ENCODE peak calls at places on chromosomes 1 and 21, in ten cellular contexts. One of them, this sample, is unnamed.

GRCh38 chr1:16122916-16123315 is 33.0 kb downstream of the EPHA2 start:
- DNase-seq in body of pancreas: no peak
- DNase-seq in esophagus muscularis mucosa: no peak
- DNase-seq in adrenal gland: no peak
- DNase-seq in heart left ventricle: no peak
- DNase-seq in IMR-90: peak; percentile 86
- DNase-seq in HCT116: no peak
- DNase-seq in gastrocnemius medialis: no peak
- DNase-seq in Peyer's patch: no peak
- DNase-seq in A549: no peak
- DNase-seq in this sample: no peak

GRCh38 chr1:112465122-112465521 is 43.6 kb upstream of the WNT2B start:
- DNase-seq in Peyer's patch: no peak
- DNase-seq in HCT116: no peak
- DNase-seq in body of pancreas: no peak
- DNase-seq in heart left ventricle: no peak
- DNase-seq in IMR-90: peak; percentile 64
- DNase-seq in A549: no peak
- DNase-seq in adrenal gland: no peak
- DNase-seq in esophagus muscularis mucosa: no peak
- DNase-seq in gastrocnemius medialis: no peak
- DNase-seq in this sample: no peak

GRCh38 chr1:36589006-36589405 is 106.3 kb upstream of the CSF3R start:
- DNase-seq in gastrocnemius medialis: no peak
- DNase-seq in IMR-90: no peak
- DNase-seq in adrenal gland: no peak
- DNase-seq in A549: no peak
- DNase-seq in esophagus muscularis mucosa: no peak
- DNase-seq in HCT116: no peak
- DNase-seq in heart left ventricle: no peak
- DNase-seq in body of pancreas: no peak
- DNase-seq in Peyer's patch: no peak
- DNase-seq in this sample: no peak

GRCh38 chr1:155175927-155176371 is 2.3 kb downstream of the TRIM46 start:
- DNase-seq in gastrocnemius medialis: no peak
- DNase-seq in A549: no peak
- DNase-seq in esophagus muscularis mucosa: no peak
- DNase-seq in body of pancreas: peak; percentile 25
- DNase-seq in heart left ventricle: peak; percentile 17
- DNase-seq in IMR-90: no peak
- DNase-seq in adrenal gland: peak; percentile 32
- DNase-seq in HCT116: no peak
- DNase-seq in Peyer's patch: peak; percentile 48
- DNase-seq in this sample: no peak

GRCh38 chr21:32143222-32143939 is 135.5 kb downstream of the MIS18A start:
- DNase-seq in A549: no peak
- DNase-seq in body of pancreas: peak; percentile 3
- DNase-seq in IMR-90: peak; percentile 3
- DNase-seq in heart left ventricle: peak; percentile 29
- DNase-seq in adrenal gland: no peak
- DNase-seq in Peyer's patch: no peak
- DNase-seq in esophagus muscularis mucosa: peak; percentile 87
- DNase-seq in gastrocnemius medialis: no peak
- DNase-seq in HCT116: no peak
- DNase-seq in this sample: no peak

GRCh38 chr1:1602941-1603506 is 3.1 kb upstream of the FNDC10 start:
- DNase-seq in Peyer's patch: no peak
- DNase-seq in body of pancreas: no peak
- DNase-seq in esophagus muscularis mucosa: no peak
- DNase-seq in A549: no peak
- DNase-seq in heart left ventricle: no peak
- DNase-seq in IMR-90: no peak
- DNase-seq in gastrocnemius medialis: no peak
- DNase-seq in HCT116: no peak
- DNase-seq in adrenal gland: no peak
- DNase-seq in this sample: no peak

GRCh38 chr1:81703736-81704463 is 96.8 kb upstream of the ADGRL2 start:
- DNase-seq in Peyer's patch: no peak
- DNase-seq in adrenal gland: no peak
- DNase-seq in A549: no peak
- DNase-seq in HCT116: no peak
- DNase-seq in esophagus muscularis mucosa: no peak
- DNase-seq in gastrocnemius medialis: no peak
- DNase-seq in IMR-90: peak; percentile 78
- DNase-seq in heart left ventricle: no peak
- DNase-seq in body of pancreas: no peak
- DNase-seq in this sample: no peak

GRCh38 chr1:13950637-13951036 is 250.6 kb downstream of the PRDM2 start:
- DNase-seq in A549: no peak
- DNase-seq in HCT116: peak; percentile 3
- DNase-seq in body of pancreas: no peak
- DNase-seq in adrenal gland: no peak
- DNase-seq in gastrocnemius medialis: no peak
- DNase-seq in esophagus muscularis mucosa: no peak
- DNase-seq in IMR-90: no peak
- DNase-seq in Peyer's patch: no peak
- DNase-seq in heart left ventricle: no peak
- DNase-seq in this sample: no peak

GRCh38 chr1:55211456-55211855 is 3.7 kb downstream of the USP24 start:
- DNase-seq in IMR-90: peak; percentile 44
- DNase-seq in adrenal gland: no peak
- DNase-seq in heart left ventricle: no peak
- DNase-seq in A549: no peak
- DNase-seq in HCT116: no peak
- DNase-seq in body of pancreas: no peak
- DNase-seq in gastrocnemius medialis: no peak
- DNase-seq in Peyer's patch: no peak
- DNase-seq in esophagus muscularis mucosa: no peak
- DNase-seq in this sample: no peak

GRCh38 chr1:60637651-60638050 is 444.7 kb upstream of the NFIA start:
- DNase-seq in IMR-90: no peak
- DNase-seq in Peyer's patch: no peak
- DNase-seq in A549: no peak
- DNase-seq in gastrocnemius medialis: no peak
- DNase-seq in adrenal gland: no peak
- DNase-seq in esophagus muscularis mucosa: no peak
- DNase-seq in body of pancreas: no peak
- DNase-seq in heart left ventricle: no peak
- DNase-seq in HCT116: no peak
- DNase-seq in this sample: no peak

GRCh38 chr1:16204634-16205332 is 7.7 kb downstream of the ARHGEF19 start:
- DNase-seq in adrenal gland: no peak
- DNase-seq in A549: peak; percentile 18
- DNase-seq in gastrocnemius medialis: no peak
- DNase-seq in body of pancreas: peak; percentile 50
- DNase-seq in Peyer's patch: no peak
- DNase-seq in heart left ventricle: no peak
- DNase-seq in esophagus muscularis mucosa: no peak
- DNase-seq in HCT116: no peak
- DNase-seq in IMR-90: no peak
- DNase-seq in this sample: no peak

GRCh38 chr21:31901342-31901741 is 28.5 kb downstream of the HUNK start:
- DNase-seq in adrenal gland: no peak
- DNase-seq in HCT116: no peak
- DNase-seq in Peyer's patch: no peak
- DNase-seq in esophagus muscularis mucosa: no peak
- DNase-seq in A549: no peak
- DNase-seq in body of pancreas: peak; percentile 92
- DNase-seq in gastrocnemius medialis: no peak
- DNase-seq in IMR-90: no peak
- DNase-seq in heart left ventricle: no peak
- DNase-seq in this sample: no peak

GRCh38 chr1:228175316-228176023 is 9.9 kb downstream of the IBA57 start:
- DNase-seq in esophagus muscularis mucosa: no peak
- DNase-seq in adrenal gland: no peak
- DNase-seq in HCT116: no peak
- DNase-seq in IMR-90: no peak
- DNase-seq in A549: no peak
- DNase-seq in gastrocnemius medialis: no peak
- DNase-seq in heart left ventricle: no peak
- DNase-seq in Peyer's patch: peak; percentile 44
- DNase-seq in body of pancreas: no peak
- DNase-seq in this sample: no peak
- TF ChIP-seq POLR2A in esophagus muscularis mucosa: no peak
- TF ChIP-seq POLR2A in adrenal gland: no peak
- TF ChIP-seq POLR2A in HCT116: no peak
- TF ChIP-seq POLR2A in IMR-90: no peak
- TF ChIP-seq POLR2A in A549: no peak
- TF ChIP-seq POLR2A in gastrocnemius medialis: no peak
- TF ChIP-seq POLR2A in heart left ventricle: no peak
- TF ChIP-seq POLR2A in Peyer's patch: no peak
- TF ChIP-seq POLR2A in body of pancreas: no peak
- TF ChIP-seq POLR2A in this sample: no peak

DNA sequence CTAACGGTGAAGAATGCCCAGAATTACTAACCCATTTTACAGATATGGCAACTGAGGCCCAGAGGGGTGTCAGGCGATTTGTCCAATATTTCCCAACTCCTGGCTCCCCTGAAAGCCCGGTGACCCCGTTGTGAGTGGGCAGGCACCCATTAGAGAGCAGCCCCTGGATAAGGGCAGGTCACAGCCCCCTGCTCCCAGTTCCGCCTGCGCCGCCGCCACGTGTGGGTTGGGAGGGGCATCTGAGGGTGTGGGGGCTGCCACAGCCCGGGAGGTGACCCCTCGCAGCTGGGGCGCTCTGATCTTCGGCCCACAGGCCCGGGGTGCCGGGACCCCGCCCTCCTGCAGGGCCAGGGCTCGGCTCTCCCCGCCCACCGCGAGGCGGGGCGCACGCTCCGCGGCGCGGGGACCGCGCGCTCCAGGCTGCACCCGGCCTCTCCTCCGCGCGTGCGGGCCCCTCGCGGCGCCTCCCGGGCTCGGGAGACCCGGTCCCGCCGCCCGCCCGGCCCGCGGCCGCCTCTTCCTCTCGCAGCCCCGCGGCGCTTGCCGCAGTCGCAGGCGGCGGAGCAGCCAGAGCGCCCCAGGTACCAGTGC is at the start of gene HTR6:
- DNase-seq in HCT116: no peak
- DNase-seq in Peyer's patch: no peak
- DNase-seq in A549: no peak
- DNase-seq in adrenal gland: no peak
- DNase-seq in gastrocnemius medialis: no peak
- DNase-seq in heart left ventricle: no peak
- DNase-seq in IMR-90: no peak
- DNase-seq in esophagus muscularis mucosa: no peak
- DNase-seq in body of pancreas: no peak
- DNase-seq in this sample: no peak
- H3K4me3 ChIP-seq in HCT116: peak within 1 kb of the TSS; percentile 51
- H3K4me3 ChIP-seq in Peyer's patch: peak within 1 kb of the TSS; percentile 49
- H3K4me3 ChIP-seq in A549: peak within 1 kb of the TSS; percentile 67
- H3K4me3 ChIP-seq in adrenal gland: no peak within 1 kb of the TSS
- H3K4me3 ChIP-seq in gastrocnemius medialis: no peak within 1 kb of the TSS
- H3K4me3 ChIP-seq in heart left ventricle: no peak within 1 kb of the TSS
- H3K4me3 ChIP-seq in IMR-90: no peak within 1 kb of the TSS
- H3K4me3 ChIP-seq in esophagus muscularis mucosa: peak within 1 kb of the TSS; percentile 42
- H3K4me3 ChIP-seq in body of pancreas: no peak within 1 kb of the TSS
- H3K4me3 ChIP-seq in this sample: peak within 1 kb of the TSS; percentile 62

GRCh38 chr1:248807067-248807737 is 18.5 kb downstream of the SH3BP5L start:
- DNase-seq in IMR-90: peak; percentile 39
- DNase-seq in Peyer's patch: peak; percentile 82
- DNase-seq in HCT116: peak; percentile 4
- DNase-seq in adrenal gland: peak; percentile 57
- DNase-seq in esophagus muscularis mucosa: no peak
- DNase-seq in heart left ventricle: peak; percentile 60
- DNase-seq in A549: peak; percentile 37
- DNase-seq in body of pancreas: peak; percentile 70
- DNase-seq in gastrocnemius medialis: no peak
- DNase-seq in this sample: no peak
- H3K4me1 ChIP-seq in IMR-90: peaks cover 3% of the 10 kb centered on the region
- H3K4me1 ChIP-seq in Peyer's patch: peaks cover 19% of the 10 kb centered on the region
- H3K4me1 ChIP-seq in HCT116: no peaks in the 10 kb centered on the region
- H3K4me1 ChIP-seq in adrenal gland: no peaks in the 10 kb centered on the region
- H3K4me1 ChIP-seq in esophagus muscularis mucosa: peaks cover 26% of the 10 kb centered on the region
- H3K4me1 ChIP-seq in heart left ventricle: peaks cover 27% of the 10 kb centered on the region
- H3K4me1 ChIP-seq in A549: peaks cover 10% of the 10 kb centered on the region
- H3K4me1 ChIP-seq in body of pancreas: peaks cover 31% of the 10 kb centered on the region
- H3K4me1 ChIP-seq in gastrocnemius medialis: peaks cover 7% of the 10 kb centered on the region
- H3K4me1 ChIP-seq in this sample: peaks cover 34% of the 10 kb centered on the region

GRCh38 chr1:6601865-6602668 is 602 bp downstream of the KLHL21 start:
- DNase-seq in body of pancreas: peak; percentile 68
- DNase-seq in esophagus muscularis mucosa: no peak
- DNase-seq in gastrocnemius medialis: no peak
- DNase-seq in heart left ventricle: peak; percentile 52
- DNase-seq in IMR-90: peak; percentile 59
- DNase-seq in Peyer's patch: peak; percentile 60
- DNase-seq in adrenal gland: peak; percentile 65
- DNase-seq in HCT116: no peak
- DNase-seq in A549: no peak
- DNase-seq in this sample: no peak

GRCh38 chr1:6600410-6601048 is 2.1 kb downstream of the KLHL21 start:
- DNase-seq in heart left ventricle: no peak
- DNase-seq in esophagus muscularis mucosa: no peak
- DNase-seq in body of pancreas: no peak
- DNase-seq in gastrocnemius medialis: no peak
- DNase-seq in A549: no peak
- DNase-seq in HCT116: no peak
- DNase-seq in adrenal gland: no peak
- DNase-seq in Peyer's patch: no peak
- DNase-seq in IMR-90: peak; percentile 27
- DNase-seq in this sample: no peak

GRCh38 chr1:6599141-6599975 is 3.3 kb downstream of the KLHL21 start:
- DNase-seq in Peyer's patch: peak; percentile 82
- DNase-seq in adrenal gland: no peak
- DNase-seq in esophagus muscularis mucosa: no peak
- DNase-seq in gastrocnemius medialis: peak; percentile 73
- DNase-seq in A549: no peak
- DNase-seq in HCT116: no peak
- DNase-seq in IMR-90: no peak
- DNase-seq in body of pancreas: peak; percentile 58
- DNase-seq in heart left ventricle: no peak
- DNase-seq in this sample: no peak

GRCh38 chr1:6602669-6603423 is at the start of gene KLHL21:
- DNase-seq in IMR-90: peak; percentile 86
- DNase-seq in HCT116: peak; percentile 64
- DNase-seq in gastrocnemius medialis: peak; percentile 89
- DNase-seq in esophagus muscularis mucosa: peak; percentile 95
- DNase-seq in adrenal gland: peak; percentile 94
- DNase-seq in heart left ventricle: peak; percentile 92
- DNase-seq in Peyer's patch: peak; percentile 93
- DNase-seq in body of pancreas: peak; percentile 91
- DNase-seq in A549: peak; percentile 66
- DNase-seq in this sample: peak; percentile 57

DNA sequence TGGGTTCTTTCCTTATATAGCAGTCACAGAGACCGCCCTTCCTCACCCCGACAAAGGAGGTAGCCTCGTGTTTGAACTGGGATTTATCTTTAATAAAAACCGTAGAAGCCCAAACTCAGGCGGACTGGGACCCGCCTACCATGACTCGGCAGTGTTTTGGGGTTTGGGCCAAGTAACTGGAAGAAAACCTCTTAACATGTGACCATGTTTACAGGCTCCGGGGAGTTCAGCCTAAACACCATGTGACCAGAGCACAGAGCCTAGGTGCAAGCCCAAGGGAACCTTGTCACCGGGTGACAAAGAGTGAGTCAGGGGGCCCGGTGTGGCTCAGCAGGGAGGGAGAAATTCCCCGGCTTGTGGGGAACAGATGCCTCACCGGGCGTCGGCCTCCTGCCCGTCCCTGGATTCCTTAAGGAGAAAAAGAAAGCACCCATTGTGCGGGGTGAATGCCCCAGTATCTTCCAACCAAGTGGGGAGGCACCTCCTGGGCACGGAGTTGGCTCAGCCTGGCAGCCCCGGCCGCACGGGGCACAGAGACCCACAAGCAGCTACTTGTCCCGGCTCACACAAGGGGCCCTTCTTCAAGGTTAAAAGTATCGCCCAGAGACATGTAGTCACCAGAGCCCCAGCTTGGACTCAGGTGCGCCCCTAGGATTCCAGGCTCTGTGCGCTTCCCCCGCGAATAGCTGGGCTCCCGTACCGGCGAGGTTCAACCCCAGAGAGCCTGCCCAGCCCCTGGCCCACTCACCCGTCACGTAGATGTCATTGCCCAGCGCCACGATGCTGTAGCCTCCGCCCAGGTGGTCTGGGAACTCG is 1.4 kb downstream of the KLHL21 start:
- DNase-seq in body of pancreas: peak; percentile 94
- DNase-seq in gastrocnemius medialis: peak; percentile 94
- DNase-seq in A549: peak; percentile 77
- DNase-seq in Peyer's patch: peak; percentile 89
- DNase-seq in adrenal gland: peak; percentile 90
- DNase-seq in heart left ventricle: peak; percentile 75
- DNase-seq in esophagus muscularis mucosa: peak; percentile 96
- DNase-seq in HCT116: peak; percentile 68
- DNase-seq in IMR-90: peak; percentile 97
- DNase-seq in this sample: peak; percentile 71
- TF ChIP-seq POLR2A in body of pancreas: peak; percentile 80
- TF ChIP-seq POLR2A in gastrocnemius medialis: peak; percentile 95
- TF ChIP-seq POLR2A in A549: no peak
- TF ChIP-seq POLR2A in Peyer's patch: peak; percentile 44
- TF ChIP-seq POLR2A in adrenal gland: no peak
- TF ChIP-seq POLR2A in heart left ventricle: no peak
- TF ChIP-seq POLR2A in esophagus muscularis mucosa: peak; percentile 64
- TF ChIP-seq POLR2A in HCT116: no peak
- TF ChIP-seq POLR2A in IMR-90: peak; percentile 87
- TF ChIP-seq POLR2A in this sample: peak; percentile 52

This sample was measured in esophagus squamous epithelium.